ENCODE peak calls at places on chromosome 12, in five cellular contexts. C is activated CD4-positive, alpha-beta T cell treated with anti-CD3 and anti-CD28 coated beads for 4 hours; T is CD8-positive, alpha-beta memory T cell; V is activated effector memory CD4-positive, alpha-beta T cell treated with anti-CD3 and anti-CD28 coated beads, Interleukin-2, amount 50 U/mL, for 16 hours; H is GM18507. F is an unnamed sample.

GRCh38 chr12:94761559-94761958 is 111.2 kb upstream of the TMCC3 start:
- DNase-seq in H (no peak), V (no peak), C (no peak), T (no peak), F (no peak)

GRCh38 chr12:18719922-18720321 is 17.9 kb downstream of the PLCZ1 start:
- DNase-seq in C (no peak), V (no peak), T (no peak), H (no peak), F (no peak)

GRCh38 chr12:8697120-8697475 is 693 bp upstream of the RIMKLB start:
- DNase-seq in V (no peak), H (no peak), T (no peak), C (peak), F (peak)

GRCh38 chr12:100554608-100555077 is 18.8 kb upstream of the GAS2L3 start:
- DNase-seq in H (no peak), C (no peak), T (no peak), V (no peak), F (no peak)

GRCh38 chr12:72493390-72493789 is 221.2 kb downstream of the TRHDE start:
- DNase-seq in T (no peak), C (no peak), H (no peak), V (no peak), F (no peak)

GRCh38 chr12:53418221-53418620 is 5.4 kb upstream of the AMHR2 start:
- DNase-seq in V (no peak), H (no peak), T (no peak), C (no peak), F (no peak)

GRCh38 chr12:3225796-3226180 is 148.6 kb downstream of the TSPAN9 start:
- DNase-seq in C (no peak), H (no peak), T (no peak), V (no peak), F (no peak)

GRCh38 chr12:92740421-92740820 is 37.6 kb downstream of the PLEKHG7 start:
- DNase-seq in V (no peak), C (no peak), T (no peak), H (no peak), F (no peak)

GRCh38 chr12:94563261-94563660 is 87.1 kb downstream of the TMCC3 start:
- DNase-seq in T (no peak), H (no peak), V (no peak), C (no peak), F (no peak)

GRCh38 chr12:11941601-11942360 is 129.0 kb upstream of the BCL2L14 start:
- DNase-seq in C (no peak), V (no peak), H (no peak), T (no peak), F (no peak)

GRCh38 chr12:13250416-13250815 is 53.9 kb downstream of the EMP1 start:
- DNase-seq in H (no peak), C (no peak), T (no peak), V (no peak), F (no peak)

GRCh38 chr12:99983721-99984258 is 946 bp downstream of the ANKS1B start:
- DNase-seq in C (no peak), H (no peak), V (no peak), T (no peak), F (no peak)

GRCh38 chr12:55974308-55974724 is 438 bp downstream of the RAB5B start:
- DNase-seq in C (no peak), H (no peak), T (no peak), V (no peak), F (peak)

GRCh38 chr12:26281320-26281719 is 85.9 kb downstream of the SSPN start:
- DNase-seq in V (no peak), H (no peak), C (no peak), T (no peak), F (no peak)

GRCh38 chr12:45671254-45671653 is 58.3 kb upstream of the ARID2 start:
- DNase-seq in T (no peak), H (no peak), C (no peak), V (no peak), F (no peak)

GRCh38 chr12:110079477-110080400 is 31.4 kb upstream of the C12orf76 start:
- DNase-seq in T (peak), H (peak), V (peak), C (peak), F (peak)

F was measured in central memory CD4-positive, alpha-beta T cell.